ENCODE peak calls at places on chromosomes 13 and 19, in nine cellular contexts. C is mucosa of descending colon, L is AG10803, F is AG09309, K is fibroblast of pulmonary artery, J is astrocyte of the spinal cord, Z is HFF-Myc, D is stomach, P is neural progenitor cell. V is an unnamed sample.

GRCh38 chr13:100392709-100393630 is 195.6 kb downstream of the GGACT start:
- DNase-seq in C (no peak), L (peak; percentile 99), F (peak; percentile 99), K (peak; percentile 100), J (peak; percentile 100), Z (peak; percentile 99), D (peak; percentile 69), P (no peak), V (no peak)

GRCh38 chr19:39518975-39519374 is 4.0 kb downstream of the SELENOV start:
- DNase-seq in C (no peak), L (no peak), F (no peak), K (no peak), J (no peak), Z (no peak), D (no peak), P (no peak), V (no peak)

GRCh38 chr13:44206429-44206828 is 167.2 kb upstream of the SERP2 start:
- DNase-seq in C (no peak), L (no peak), F (no peak), K (no peak), J (no peak), Z (no peak), D (no peak), P (no peak), V (no peak)

GRCh38 chr19:55476100-55476775 is at the start of gene ZNF628:
- DNase-seq in C (peak; percentile 99), L (peak; percentile 97), F (peak; percentile 89), K (peak; percentile 99), J (peak; percentile 99), Z (peak; percentile 93), D (peak; percentile 99), P (peak; percentile 100), V (peak; percentile 98)

GRCh38 chr19:42037649-42038048 is 32.4 kb downstream of the GRIK5 start:
- DNase-seq in C (no peak), L (no peak), F (no peak), K (no peak), J (no peak), Z (no peak), D (no peak), P (no peak), V (no peak)

GRCh38 chr19:30365121-30365800 is 6.9 kb upstream of the ZNF536 start:
- DNase-seq in C (no peak), L (no peak), F (no peak), K (no peak), J (no peak), Z (no peak), D (no peak), P (no peak), V (no peak)

GRCh38 chr19:50837300-50837699 is 3.9 kb upstream of the KLK15 start:
- DNase-seq in C (peak; percentile 64), L (no peak), F (no peak), K (no peak), J (no peak), Z (no peak), D (no peak), P (no peak), V (no peak)

GRCh38 chr13:22866221-22866620 is 314.6 kb upstream of the SGCG start:
- DNase-seq in C (no peak), L (no peak), F (no peak), K (no peak), J (no peak), Z (no peak), D (no peak), P (no peak), V (no peak)

GRCh38 chr13:43127827-43128226 is 104.4 kb downstream of the DNAJC15 start:
- DNase-seq in C (no peak), L (no peak), F (no peak), K (no peak), J (no peak), Z (no peak), D (no peak), P (no peak), V (no peak)

GRCh38 chr19:19900124-19900523 is 622 bp upstream of the ZNF93 start:
- DNase-seq in C (no peak), L (peak; percentile 80), F (no peak), K (peak; percentile 71), J (peak; percentile 79), Z (no peak), D (no peak), P (no peak), V (no peak)

GRCh38 chr19:4044927-4045557 is 21.7 kb downstream of the ZBTB7A start:
- DNase-seq in C (peak; percentile 31), L (no peak), F (no peak), K (no peak), J (no peak), Z (no peak), D (no peak), P (no peak), V (no peak)

GRCh38 chr13:42215578-42216421 is 56.2 kb upstream of the AKAP11 start:
- DNase-seq in C (no peak), L (peak; percentile 33), F (no peak), K (peak; percentile 65), J (peak; percentile 60), Z (peak; percentile 22), D (no peak), P (peak; percentile 58), V (no peak)

GRCh38 chr19:55301459-55302331 is 17.9 kb downstream of the BRSK1 start:
- DNase-seq in C (peak; percentile 93), L (peak; percentile 56), F (no peak), K (peak; percentile 76), J (peak; percentile 62), Z (peak; percentile 55), D (peak; percentile 91), P (peak; percentile 95), V (peak; percentile 94)

GRCh38 chr13:113794086-113794485 is 35.1 kb downstream of the TMEM255B start:
- DNase-seq in C (no peak), L (no peak), F (no peak), K (no peak), J (no peak), Z (no peak), D (no peak), P (no peak), V (no peak)

GRCh38 chr19:6521718-6522646 is 8.8 kb upstream of the TNFSF9 start:
- DNase-seq in C (peak; percentile 49), L (no peak), F (no peak), K (peak; percentile 36), J (no peak), Z (no peak), D (peak; percentile 46), P (no peak), V (peak; percentile 84)

GRCh38 chr19:28880735-28881401 is 332.1 kb downstream of the UQCRFS1 start:
- DNase-seq in C (no peak), L (no peak), F (no peak), K (no peak), J (no peak), Z (no peak), D (no peak), P (no peak), V (no peak)

GRCh38 chr19:12843999-12844732 is 5.9 kb downstream of the MAST1 start:
- DNase-seq in C (no peak), L (no peak), F (no peak), K (no peak), J (no peak), Z (no peak), D (no peak), P (no peak), V (no peak)

GRCh38 chr13:44050450-44051063 is 170.9 kb downstream of the LACC1 start:
- DNase-seq in C (no peak), L (peak; percentile 27), F (no peak), K (peak; percentile 63), J (peak; percentile 46), Z (no peak), D (no peak), P (no peak), V (no peak)

GRCh38 chr13:76019421-76020044 is 383.4 kb downstream of the LMO7 start:
- DNase-seq in C (peak; percentile 20), L (no peak), F (no peak), K (no peak), J (peak; percentile 11), Z (no peak), D (no peak), P (peak; percentile 79), V (no peak)

GRCh38 chr19:6424190-6424938 is at the start of gene KHSRP:
- DNase-seq in C (peak; percentile 61), L (no peak), F (no peak), K (no peak), J (no peak), Z (no peak), D (no peak), P (peak; percentile 67), V (peak; percentile 17)

GRCh38 chr13:105008606-105009005 is 1526.9 kb downstream of the EFNB2 start:
- DNase-seq in C (no peak), L (no peak), F (no peak), K (no peak), J (peak; percentile 64), Z (no peak), D (no peak), P (no peak), V (no peak)

GRCh38 chr13:29683041-29683440 is 87.6 kb upstream of the SLC7A1 start:
- DNase-seq in C (no peak), L (no peak), F (no peak), K (no peak), J (no peak), Z (no peak), D (no peak), P (no peak), V (no peak)

GRCh38 chr13:73816702-73817101 is 317.5 kb downstream of the KLF12 start:
- DNase-seq in C (no peak), L (no peak), F (no peak), K (no peak), J (no peak), Z (no peak), D (no peak), P (no peak), V (no peak)

GRCh38 chr19:45577111-45577905 is 7.3 kb downstream of the OPA3 start:
- DNase-seq in C (peak; percentile 63), L (peak; percentile 83), F (peak; percentile 58), K (peak; percentile 87), J (peak; percentile 90), Z (no peak), D (peak; percentile 71), P (no peak), V (peak; percentile 16)
- H3K4me3 ChIP-seq in C (no peak overlapping the region), L (no peak overlapping the region), F (no peak overlapping the region), K (no peak overlapping the region), J (no peak overlapping the region), Z (no peak overlapping the region), D (no peak overlapping the region), P (no peak overlapping the region), V (no peak overlapping the region)

GRCh38 chr19:52369463-52370340 is at the start of gene ZNF880:
- DNase-seq in C (peak; percentile 93), L (peak; percentile 88), F (peak; percentile 46), K (peak; percentile 94), J (peak; percentile 93), Z (peak; percentile 46), D (peak; percentile 92), P (peak; percentile 93), V (peak; percentile 87)
- H3K4me3 ChIP-seq in C (peak within 1 kb of the TSS; percentile 42), L (peak within 1 kb of the TSS; percentile 93), F (peak within 1 kb of the TSS; percentile 76), K (peak within 1 kb of the TSS; percentile 92), J (peak within 1 kb of the TSS; percentile 97), Z (peak within 1 kb of the TSS; percentile 56), D (peak within 1 kb of the TSS; percentile 65), P (peak within 1 kb of the TSS; percentile 60), V (peak within 1 kb of the TSS; percentile 95)

GRCh38 chr19:49533551-49534488 is 6.0 kb downstream of the RCN3 start:
- DNase-seq in C (peak; percentile 78), L (peak; percentile 34), F (no peak), K (peak; percentile 58), J (peak; percentile 51), Z (no peak), D (peak; percentile 82), P (peak; percentile 84), V (peak; percentile 88)
- H3K4me3 ChIP-seq in C (no peak overlapping the region), L (peak overlapping the region; percentile 56), F (peak overlapping the region; percentile 11), K (peak overlapping the region; percentile 56), J (peak overlapping the region; percentile 48), Z (peak overlapping the region; percentile 42), D (peak overlapping the region; percentile 52), P (peak overlapping the region; percentile 59), V (peak overlapping the region; percentile 64)

GRCh38 chr19:1507763-1508506 is 4.9 kb downstream of the ADAMTSL5 start:
- DNase-seq in C (peak; percentile 91), L (peak; percentile 94), F (peak; percentile 81), K (peak; percentile 97), J (peak; percentile 94), Z (peak; percentile 82), D (peak; percentile 89), P (peak; percentile 97), V (peak; percentile 84)
- H3K4me3 ChIP-seq in C (peak overlapping the region; percentile 1), L (peak overlapping the region; percentile 64), F (peak overlapping the region; percentile 38), K (peak overlapping the region; percentile 57), J (peak overlapping the region; percentile 49), Z (peak overlapping the region; percentile 33), D (peak overlapping the region; percentile 44), P (peak overlapping the region; percentile 57), V (peak overlapping the region; percentile 54)

V was measured in CD8-positive, alpha-beta memory T cell.